ENCODE peak calls at places on chromosomes 7 and 10, in seven cellular contexts. One of them, this sample, is unnamed. For H3K36me3, the result is how much of the 10 kb centered on the place peaks cover.

GRCh38 chr10:20598590-20598989 is 298.5 kb downstream of the NEBL start:
- DNase-seq in transverse colon: no peak
- DNase-seq in psoas muscle: peak
- DNase-seq in spleen: no peak
- DNase-seq in tibial nerve: peak
- DNase-seq in ovary: peak
- DNase-seq in WERI-Rb-1: peak
- DNase-seq in this sample: no peak

GRCh38 chr10:74056081-74056818 is 58.3 kb downstream of the VCL start:
- DNase-seq in tibial nerve: no peak
- DNase-seq in spleen: no peak
- DNase-seq in psoas muscle: no peak
- DNase-seq in WERI-Rb-1: no peak
- DNase-seq in ovary: no peak
- DNase-seq in transverse colon: no peak
- DNase-seq in this sample: no peak

GRCh38 chr7:87316846-87317545 is 28.5 kb upstream of the CROT start:
- DNase-seq in spleen: no peak
- DNase-seq in psoas muscle: no peak
- DNase-seq in tibial nerve: no peak
- DNase-seq in WERI-Rb-1: no peak
- DNase-seq in ovary: no peak
- DNase-seq in transverse colon: no peak
- DNase-seq in this sample: no peak

GRCh38 chr10:103737735-103738367 is 117.5 kb downstream of the SH3PXD2A start:
- DNase-seq in psoas muscle: peak
- DNase-seq in spleen: no peak
- DNase-seq in WERI-Rb-1: no peak
- DNase-seq in ovary: no peak
- DNase-seq in tibial nerve: no peak
- DNase-seq in transverse colon: no peak
- DNase-seq in this sample: no peak

GRCh38 chr7:144415858-144416257 is 12.4 kb upstream of the NOBOX start:
- DNase-seq in transverse colon: no peak
- DNase-seq in tibial nerve: no peak
- DNase-seq in spleen: no peak
- DNase-seq in psoas muscle: no peak
- DNase-seq in WERI-Rb-1: no peak
- DNase-seq in ovary: no peak
- DNase-seq in this sample: no peak

GRCh38 chr10:78524342-78524741 is 490.7 kb downstream of the RPS24 start:
- DNase-seq in transverse colon: no peak
- DNase-seq in tibial nerve: no peak
- DNase-seq in WERI-Rb-1: no peak
- DNase-seq in ovary: no peak
- DNase-seq in spleen: no peak
- DNase-seq in psoas muscle: no peak
- DNase-seq in this sample: no peak

GRCh38 chr7:150909192-150909591 is 56.9 kb downstream of the AOC1 start:
- DNase-seq in transverse colon: no peak
- DNase-seq in ovary: no peak
- DNase-seq in WERI-Rb-1: no peak
- DNase-seq in psoas muscle: no peak
- DNase-seq in spleen: no peak
- DNase-seq in tibial nerve: no peak
- DNase-seq in this sample: no peak

GRCh38 chr10:69168493-69168892 is 11.5 kb upstream of the SUPV3L1 start:
- DNase-seq in psoas muscle: no peak
- DNase-seq in transverse colon: no peak
- DNase-seq in WERI-Rb-1: no peak
- DNase-seq in ovary: no peak
- DNase-seq in tibial nerve: no peak
- DNase-seq in spleen: no peak
- DNase-seq in this sample: no peak

GRCh38 chr7:104855826-104856225 is 158.2 kb upstream of the KMT2E start:
- DNase-seq in ovary: no peak
- DNase-seq in spleen: no peak
- DNase-seq in WERI-Rb-1: peak
- DNase-seq in tibial nerve: no peak
- DNase-seq in psoas muscle: no peak
- DNase-seq in transverse colon: no peak
- DNase-seq in this sample: no peak
- H3K36me3 ChIP-seq in ovary: under half
- H3K36me3 ChIP-seq in spleen: under half
- H3K36me3 ChIP-seq in WERI-Rb-1: under half
- H3K36me3 ChIP-seq in tibial nerve: under half
- H3K36me3 ChIP-seq in psoas muscle: under half
- H3K36me3 ChIP-seq in transverse colon: under half
- H3K36me3 ChIP-seq in this sample: under half

DNA sequence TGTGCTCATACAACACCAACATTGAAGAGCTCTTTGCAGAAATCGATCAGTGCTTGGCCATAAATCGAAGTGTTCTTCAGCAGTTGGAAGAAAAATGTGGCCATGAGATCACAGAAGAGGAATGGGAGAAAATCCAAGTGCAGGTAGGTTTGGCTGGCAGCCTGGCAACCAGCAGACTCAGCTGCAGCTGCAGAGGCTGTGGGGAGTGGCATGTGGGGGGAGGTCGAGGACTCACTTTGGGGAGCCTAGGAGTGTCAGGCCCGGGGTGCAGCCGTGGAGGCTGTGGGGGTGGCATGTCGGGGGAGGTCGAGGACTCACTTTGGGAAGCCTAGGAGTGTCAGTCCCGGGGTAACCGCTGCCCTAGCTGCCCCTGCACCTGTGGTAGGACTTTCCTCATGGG is 35.1 kb downstream of the RNF32 start:
- DNase-seq in tibial nerve: no peak
- DNase-seq in transverse colon: no peak
- DNase-seq in ovary: no peak
- DNase-seq in psoas muscle: no peak
- DNase-seq in spleen: no peak
- DNase-seq in WERI-Rb-1: no peak
- DNase-seq in this sample: no peak
- H3K36me3 ChIP-seq in tibial nerve: under half
- H3K36me3 ChIP-seq in transverse colon: under half
- H3K36me3 ChIP-seq in ovary: under half
- H3K36me3 ChIP-seq in psoas muscle: half or more
- H3K36me3 ChIP-seq in spleen: under half
- H3K36me3 ChIP-seq in WERI-Rb-1: under half
- H3K36me3 ChIP-seq in this sample: under half

GRCh38 chr10:28616514-28616913 is 60.8 kb upstream of the BAMBI start:
- DNase-seq in transverse colon: no peak
- DNase-seq in WERI-Rb-1: no peak
- DNase-seq in spleen: no peak
- DNase-seq in ovary: no peak
- DNase-seq in tibial nerve: no peak
- DNase-seq in psoas muscle: no peak
- DNase-seq in this sample: no peak

GRCh38 chr10:28620251-28620650 is 57.1 kb upstream of the BAMBI start:
- DNase-seq in ovary: no peak
- DNase-seq in transverse colon: no peak
- DNase-seq in spleen: no peak
- DNase-seq in psoas muscle: no peak
- DNase-seq in WERI-Rb-1: no peak
- DNase-seq in tibial nerve: no peak
- DNase-seq in this sample: no peak

GRCh38 chr10:28624351-28624750 is 53.0 kb upstream of the BAMBI start:
- DNase-seq in spleen: no peak
- DNase-seq in WERI-Rb-1: no peak
- DNase-seq in psoas muscle: no peak
- DNase-seq in transverse colon: no peak
- DNase-seq in tibial nerve: no peak
- DNase-seq in ovary: no peak
- DNase-seq in this sample: no peak

GRCh38 chr10:28623483-28623882 is 53.8 kb upstream of the BAMBI start:
- DNase-seq in psoas muscle: no peak
- DNase-seq in tibial nerve: no peak
- DNase-seq in ovary: no peak
- DNase-seq in transverse colon: no peak
- DNase-seq in spleen: no peak
- DNase-seq in WERI-Rb-1: no peak
- DNase-seq in this sample: no peak

DNA sequence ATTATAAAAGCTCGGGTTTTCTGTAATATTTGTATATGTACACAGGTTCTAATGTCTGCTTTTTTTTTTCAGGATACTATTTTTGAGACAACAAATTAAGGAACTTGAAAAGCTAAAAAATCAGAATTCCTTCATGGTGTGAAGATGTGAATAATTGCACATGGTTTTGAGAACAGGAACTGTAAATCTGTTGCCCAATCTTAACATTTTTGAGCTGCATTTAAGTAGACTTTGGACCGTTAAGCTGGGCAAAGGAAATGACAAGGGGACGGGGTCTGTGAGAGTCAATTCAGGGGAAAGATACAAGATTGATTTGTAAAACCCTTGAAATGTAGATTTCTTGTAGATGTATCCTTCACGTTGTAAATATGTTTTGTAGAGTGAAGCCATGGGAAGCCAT is 57.9 kb upstream of the BAMBI start:
- DNase-seq in transverse colon: no peak
- DNase-seq in WERI-Rb-1: no peak
- DNase-seq in tibial nerve: no peak
- DNase-seq in ovary: no peak
- DNase-seq in spleen: no peak
- DNase-seq in psoas muscle: no peak
- DNase-seq in this sample: no peak
- H3K36me3 ChIP-seq in transverse colon: under half
- H3K36me3 ChIP-seq in WERI-Rb-1: under half
- H3K36me3 ChIP-seq in tibial nerve: under half
- H3K36me3 ChIP-seq in ovary: under half
- H3K36me3 ChIP-seq in spleen: under half
- H3K36me3 ChIP-seq in psoas muscle: half or more
- H3K36me3 ChIP-seq in this sample: under half

GRCh38 chr10:13294784-13295183 is 5.1 kb downstream of the PHYH start:
- DNase-seq in ovary: no peak
- DNase-seq in transverse colon: no peak
- DNase-seq in WERI-Rb-1: no peak
- DNase-seq in tibial nerve: no peak
- DNase-seq in spleen: no peak
- DNase-seq in psoas muscle: no peak
- DNase-seq in this sample: no peak

GRCh38 chr10:13296476-13296875 is 3.4 kb downstream of the PHYH start:
- DNase-seq in psoas muscle: no peak
- DNase-seq in spleen: peak
- DNase-seq in transverse colon: no peak
- DNase-seq in WERI-Rb-1: no peak
- DNase-seq in tibial nerve: no peak
- DNase-seq in ovary: no peak
- DNase-seq in this sample: no peak

GRCh38 chr10:13294156-13294555 is 5.7 kb downstream of the PHYH start:
- DNase-seq in transverse colon: no peak
- DNase-seq in tibial nerve: no peak
- DNase-seq in WERI-Rb-1: no peak
- DNase-seq in spleen: no peak
- DNase-seq in psoas muscle: no peak
- DNase-seq in ovary: no peak
- DNase-seq in this sample: no peak

DNA sequence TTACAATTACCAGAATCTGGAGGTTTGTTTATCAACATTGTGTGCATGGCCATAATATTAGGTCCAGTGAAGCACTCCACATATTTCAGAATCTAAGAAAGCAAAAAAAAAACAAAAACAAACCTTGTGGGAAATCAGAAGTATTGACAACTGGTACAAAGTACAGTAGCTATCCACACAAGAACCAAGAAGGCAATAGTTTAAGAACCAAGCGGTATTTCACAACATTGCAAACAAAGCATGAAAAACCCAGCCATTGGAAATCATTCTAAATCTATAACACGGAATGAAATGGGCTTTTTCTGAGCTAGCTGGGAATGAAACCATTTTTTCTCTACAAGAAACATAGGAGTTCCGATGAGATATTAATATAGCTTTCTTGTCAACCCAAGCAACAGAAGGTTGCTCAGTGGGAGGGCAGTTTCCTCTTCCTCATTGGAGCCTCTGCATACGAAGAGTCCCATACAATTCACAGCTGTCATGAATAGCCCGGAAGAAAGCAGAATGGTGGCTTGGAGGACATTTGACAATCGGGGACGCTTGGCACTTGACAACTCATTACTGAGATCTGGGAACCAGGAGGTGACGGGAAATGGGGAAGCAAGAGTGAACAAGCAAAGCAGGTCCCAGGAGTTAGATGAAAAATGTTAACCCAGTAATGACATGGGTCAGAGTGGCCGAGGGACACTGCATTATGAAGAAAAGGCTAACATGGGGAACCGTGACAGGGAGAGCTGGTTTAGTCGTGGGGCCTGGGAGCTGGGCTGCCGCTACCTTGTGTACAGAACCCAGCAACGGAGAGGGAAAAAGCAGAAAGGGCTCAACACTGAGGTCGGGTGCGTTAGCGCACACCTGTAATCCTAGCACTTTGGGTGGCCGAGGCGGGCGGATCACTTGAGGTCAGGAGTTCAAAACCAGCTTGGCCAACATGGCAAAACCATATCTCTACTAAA is 7.8 kb downstream of the PHYH start:
- DNase-seq in spleen: no peak
- DNase-seq in ovary: no peak
- DNase-seq in transverse colon: no peak
- DNase-seq in psoas muscle: no peak
- DNase-seq in tibial nerve: no peak
- DNase-seq in WERI-Rb-1: no peak
- DNase-seq in this sample: no peak
- H3K36me3 ChIP-seq in spleen: under half
- H3K36me3 ChIP-seq in ovary: under half
- H3K36me3 ChIP-seq in transverse colon: under half
- H3K36me3 ChIP-seq in psoas muscle: half or more
- H3K36me3 ChIP-seq in tibial nerve: under half
- H3K36me3 ChIP-seq in WERI-Rb-1: under half
- H3K36me3 ChIP-seq in this sample: under half

DNA sequence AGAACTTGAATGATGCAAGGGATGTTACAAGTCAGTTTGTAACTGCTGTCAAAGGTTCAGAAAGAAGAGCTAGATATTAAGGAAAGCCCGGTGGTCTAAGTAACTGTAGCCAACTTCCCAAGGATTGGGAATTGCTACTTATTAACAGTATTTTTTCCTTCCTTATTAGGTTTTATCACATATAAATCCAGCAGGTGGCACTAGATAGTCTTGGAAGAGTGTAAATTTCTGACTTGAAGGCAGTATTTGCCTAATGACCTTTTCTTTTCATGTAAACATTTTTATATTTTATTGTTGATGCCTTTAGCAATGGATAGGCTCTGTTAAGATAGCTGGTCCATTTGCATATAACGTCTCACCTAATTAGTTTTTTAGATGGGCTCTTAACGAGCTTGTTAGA is 51.2 kb downstream of the ANLN start:
- DNase-seq in WERI-Rb-1: no peak
- DNase-seq in transverse colon: no peak
- DNase-seq in ovary: no peak
- DNase-seq in psoas muscle: no peak
- DNase-seq in spleen: no peak
- DNase-seq in tibial nerve: no peak
- DNase-seq in this sample: no peak
- H3K36me3 ChIP-seq in WERI-Rb-1: under half
- H3K36me3 ChIP-seq in transverse colon: under half
- H3K36me3 ChIP-seq in ovary: under half
- H3K36me3 ChIP-seq in psoas muscle: under half
- H3K36me3 ChIP-seq in spleen: under half
- H3K36me3 ChIP-seq in tibial nerve: under half
- H3K36me3 ChIP-seq in this sample: under half